ENCODE peak calls at places on chromosomes 7 and 10, in six cellular contexts. One of them, this sample, is unnamed.

GRCh38 chr7:101402835-101403234 is 40.2 kb downstream of the COL26A1 start:
- DNase-seq in endothelial cell: no peak
- DNase-seq in spleen: no peak
- DNase-seq in Panc1: no peak
- DNase-seq in AG04450: no peak
- DNase-seq in keratinocyte: no peak
- DNase-seq in this sample: no peak

GRCh38 chr10:110759523-110759922 is 112.2 kb upstream of the PDCD4 start:
- DNase-seq in endothelial cell: no peak
- DNase-seq in spleen: no peak
- DNase-seq in Panc1: no peak
- DNase-seq in AG04450: no peak
- DNase-seq in keratinocyte: no peak
- DNase-seq in this sample: no peak

GRCh38 chr7:92973964-92974363 is 137.6 kb upstream of the CDK6 start:
- DNase-seq in endothelial cell: no peak
- DNase-seq in spleen: no peak
- DNase-seq in Panc1: no peak
- DNase-seq in AG04450: no peak
- DNase-seq in keratinocyte: no peak
- DNase-seq in this sample: no peak

GRCh38 chr7:131827421-131827820 is 271.0 kb upstream of the PODXL start:
- DNase-seq in endothelial cell: no peak
- DNase-seq in spleen: no peak
- DNase-seq in Panc1: no peak
- DNase-seq in AG04450: no peak
- DNase-seq in keratinocyte: no peak
- DNase-seq in this sample: no peak

GRCh38 chr7:47581821-47582747 is at the start of gene TNS3:
- DNase-seq in endothelial cell: peak
- DNase-seq in spleen: peak
- DNase-seq in Panc1: no peak
- DNase-seq in AG04450: no peak
- DNase-seq in keratinocyte: no peak
- DNase-seq in this sample: peak

GRCh38 chr7:128398841-128399135 is 11.0 kb downstream of the IMPDH1 start:
- DNase-seq in endothelial cell: no peak
- DNase-seq in spleen: no peak
- DNase-seq in Panc1: no peak
- DNase-seq in AG04450: no peak
- DNase-seq in keratinocyte: no peak
- DNase-seq in this sample: no peak

GRCh38 chr10:24238527-24239247 is 29.7 kb downstream of the KIAA1217 start:
- DNase-seq in endothelial cell: no peak
- DNase-seq in spleen: no peak
- DNase-seq in Panc1: no peak
- DNase-seq in AG04450: no peak
- DNase-seq in keratinocyte: peak
- DNase-seq in this sample: no peak

GRCh38 chr7:27917774-27918314 is 177.9 kb downstream of the TAX1BP1 start:
- DNase-seq in endothelial cell: no peak
- DNase-seq in spleen: no peak
- DNase-seq in Panc1: no peak
- DNase-seq in AG04450: no peak
- DNase-seq in keratinocyte: no peak
- DNase-seq in this sample: no peak

GRCh38 chr7:80934286-80934685 is 15.4 kb upstream of the SEMA3C start:
- DNase-seq in endothelial cell: no peak
- DNase-seq in spleen: no peak
- DNase-seq in Panc1: no peak
- DNase-seq in AG04450: no peak
- DNase-seq in keratinocyte: no peak
- DNase-seq in this sample: no peak

GRCh38 chr10:14838582-14839304 is 637 bp downstream of the HSPA14 start:
- DNase-seq in endothelial cell: peak
- DNase-seq in spleen: no peak
- DNase-seq in Panc1: no peak
- DNase-seq in AG04450: no peak
- DNase-seq in keratinocyte: no peak
- DNase-seq in this sample: peak

GRCh38 chr10:128473396-128473795 is 347.2 kb upstream of the MKI67 start:
- DNase-seq in endothelial cell: no peak
- DNase-seq in spleen: peak
- DNase-seq in Panc1: no peak
- DNase-seq in AG04450: no peak
- DNase-seq in keratinocyte: no peak
- DNase-seq in this sample: no peak

GRCh38 chr7:105198223-105198622 is 184.2 kb downstream of the KMT2E start:
- DNase-seq in endothelial cell: no peak
- DNase-seq in spleen: no peak
- DNase-seq in Panc1: no peak
- DNase-seq in AG04450: peak
- DNase-seq in keratinocyte: no peak
- DNase-seq in this sample: no peak

GRCh38 chr7:64869121-64869725 is 33.9 kb upstream of the ZNF273 start:
- DNase-seq in endothelial cell: no peak
- DNase-seq in spleen: no peak
- DNase-seq in Panc1: no peak
- DNase-seq in AG04450: no peak
- DNase-seq in keratinocyte: no peak
- DNase-seq in this sample: no peak

GRCh38 chr10:3319811-3320226 is 147.2 kb upstream of the PITRM1 start:
- DNase-seq in endothelial cell: no peak
- DNase-seq in spleen: no peak
- DNase-seq in Panc1: no peak
- DNase-seq in AG04450: no peak
- DNase-seq in keratinocyte: no peak
- DNase-seq in this sample: no peak

GRCh38 chr10:100315603-100316002 is 14.4 kb downstream of the PKD2L1 start:
- DNase-seq in endothelial cell: no peak
- DNase-seq in spleen: no peak
- DNase-seq in Panc1: no peak
- DNase-seq in AG04450: no peak
- DNase-seq in keratinocyte: no peak
- DNase-seq in this sample: no peak

GRCh38 chr10:33901166-33901565 is 566.7 kb upstream of the NRP1 start:
- DNase-seq in endothelial cell: no peak
- DNase-seq in spleen: no peak
- DNase-seq in Panc1: no peak
- DNase-seq in AG04450: peak
- DNase-seq in keratinocyte: no peak
- DNase-seq in this sample: no peak

GRCh38 chr10:89369142-89370105 is 8.4 kb upstream of the IFIT1B start:
- DNase-seq in endothelial cell: no peak
- DNase-seq in spleen: no peak
- DNase-seq in Panc1: no peak
- DNase-seq in AG04450: no peak
- DNase-seq in keratinocyte: no peak
- DNase-seq in this sample: no peak

GRCh38 chr7:47534322-47535032 is 47.4 kb downstream of the TNS3 start:
- DNase-seq in endothelial cell: no peak
- DNase-seq in spleen: peak
- DNase-seq in Panc1: peak
- DNase-seq in AG04450: no peak
- DNase-seq in keratinocyte: peak
- DNase-seq in this sample: no peak

GRCh38 chr7:112097524-112097923 is 108.7 kb downstream of the DOCK4 start:
- DNase-seq in endothelial cell: no peak
- DNase-seq in spleen: no peak
- DNase-seq in Panc1: no peak
- DNase-seq in AG04450: no peak
- DNase-seq in keratinocyte: no peak
- DNase-seq in this sample: no peak

GRCh38 chr7:141053626-141054025 is 20.2 kb upstream of the TMEM178B start:
- DNase-seq in endothelial cell: no peak
- DNase-seq in spleen: no peak
- DNase-seq in Panc1: no peak
- DNase-seq in AG04450: no peak
- DNase-seq in keratinocyte: no peak
- DNase-seq in this sample: no peak

GRCh38 chr7:16644624-16644986 is 949 bp downstream of the ANKMY2 start:
- DNase-seq in endothelial cell: peak
- DNase-seq in spleen: peak
- DNase-seq in Panc1: no peak
- DNase-seq in AG04450: no peak
- DNase-seq in keratinocyte: no peak
- DNase-seq in this sample: peak

GRCh38 chr10:104577861-104578480 is 63.1 kb upstream of the SORCS3 start:
- DNase-seq in endothelial cell: no peak
- DNase-seq in spleen: no peak
- DNase-seq in Panc1: no peak
- DNase-seq in AG04450: no peak
- DNase-seq in keratinocyte: no peak
- DNase-seq in this sample: peak

GRCh38 chr10:33559105-33559504 is 224.6 kb upstream of the NRP1 start:
- DNase-seq in endothelial cell: no peak
- DNase-seq in spleen: no peak
- DNase-seq in Panc1: no peak
- DNase-seq in AG04450: peak
- DNase-seq in keratinocyte: peak
- DNase-seq in this sample: no peak

GRCh38 chr7:120170849-120171248 is 102.1 kb upstream of the KCND2 start:
- DNase-seq in endothelial cell: no peak
- DNase-seq in spleen: no peak
- DNase-seq in Panc1: no peak
- DNase-seq in AG04450: no peak
- DNase-seq in keratinocyte: no peak
- DNase-seq in this sample: no peak

GRCh38 chr10:86707505-86707904 is 39.2 kb downstream of the LDB3 start:
- DNase-seq in endothelial cell: no peak
- DNase-seq in spleen: peak
- DNase-seq in Panc1: no peak
- DNase-seq in AG04450: no peak
- DNase-seq in keratinocyte: no peak
- DNase-seq in this sample: no peak

GRCh38 chr7:148630078-148630477 is 39.5 kb downstream of the C7orf33 start:
- DNase-seq in endothelial cell: no peak
- DNase-seq in spleen: no peak
- DNase-seq in Panc1: no peak
- DNase-seq in AG04450: no peak
- DNase-seq in keratinocyte: no peak
- DNase-seq in this sample: no peak

GRCh38 chr7:77520261-77520660 is 16.8 kb upstream of the PTPN12 start:
- DNase-seq in endothelial cell: no peak
- DNase-seq in spleen: no peak
- DNase-seq in Panc1: no peak
- DNase-seq in AG04450: no peak
- DNase-seq in keratinocyte: no peak
- DNase-seq in this sample: no peak

GRCh38 chr10:29469481-29470354 is 165.1 kb downstream of the SVIL start:
- DNase-seq in endothelial cell: no peak
- DNase-seq in spleen: no peak
- DNase-seq in Panc1: no peak
- DNase-seq in AG04450: no peak
- DNase-seq in keratinocyte: no peak
- DNase-seq in this sample: no peak

GRCh38 chr10:29470843-29471482 is 163.8 kb downstream of the SVIL start:
- DNase-seq in endothelial cell: no peak
- DNase-seq in spleen: no peak
- DNase-seq in Panc1: no peak
- DNase-seq in AG04450: no peak
- DNase-seq in keratinocyte: no peak
- DNase-seq in this sample: no peak

GRCh38 chr10:29472268-29473086 is 162.3 kb downstream of the SVIL start:
- DNase-seq in endothelial cell: no peak
- DNase-seq in spleen: no peak
- DNase-seq in Panc1: no peak
- DNase-seq in AG04450: no peak
- DNase-seq in keratinocyte: no peak
- DNase-seq in this sample: no peak

GRCh38 chr10:29471483-29471859 is 163.3 kb downstream of the SVIL start:
- DNase-seq in endothelial cell: no peak
- DNase-seq in spleen: no peak
- DNase-seq in Panc1: no peak
- DNase-seq in AG04450: peak
- DNase-seq in keratinocyte: peak
- DNase-seq in this sample: no peak

GRCh38 chr10:29470355-29470705 is 164.4 kb downstream of the SVIL start:
- DNase-seq in endothelial cell: peak
- DNase-seq in spleen: no peak
- DNase-seq in Panc1: no peak
- DNase-seq in AG04450: no peak
- DNase-seq in keratinocyte: no peak
- DNase-seq in this sample: peak
- TF ChIP-seq CTCF in endothelial cell: peak
- TF ChIP-seq CTCF in spleen: no peak
- TF ChIP-seq CTCF in Panc1: peak
- TF ChIP-seq CTCF in AG04450: peak
- TF ChIP-seq CTCF in keratinocyte: peak
- TF ChIP-seq CTCF in this sample: peak

GRCh38 chr7:40527723-40528122 is 392.9 kb downstream of the SUGCT start:
- DNase-seq in endothelial cell: no peak
- DNase-seq in spleen: no peak
- DNase-seq in Panc1: no peak
- DNase-seq in AG04450: no peak
- DNase-seq in keratinocyte: no peak
- DNase-seq in this sample: no peak
- TF ChIP-seq CTCF in endothelial cell: no peak
- TF ChIP-seq CTCF in spleen: no peak
- TF ChIP-seq CTCF in Panc1: no peak
- TF ChIP-seq CTCF in AG04450: no peak
- TF ChIP-seq CTCF in keratinocyte: peak
- TF ChIP-seq CTCF in this sample: no peak

GRCh38 chr7:116162992-116163391 is 47.3 kb upstream of the TES start:
- DNase-seq in endothelial cell: no peak
- DNase-seq in spleen: no peak
- DNase-seq in Panc1: no peak
- DNase-seq in AG04450: no peak
- DNase-seq in keratinocyte: no peak
- DNase-seq in this sample: no peak
- TF ChIP-seq CTCF in endothelial cell: no peak
- TF ChIP-seq CTCF in spleen: no peak
- TF ChIP-seq CTCF in Panc1: peak
- TF ChIP-seq CTCF in AG04450: peak
- TF ChIP-seq CTCF in keratinocyte: peak
- TF ChIP-seq CTCF in this sample: no peak

DNA sequence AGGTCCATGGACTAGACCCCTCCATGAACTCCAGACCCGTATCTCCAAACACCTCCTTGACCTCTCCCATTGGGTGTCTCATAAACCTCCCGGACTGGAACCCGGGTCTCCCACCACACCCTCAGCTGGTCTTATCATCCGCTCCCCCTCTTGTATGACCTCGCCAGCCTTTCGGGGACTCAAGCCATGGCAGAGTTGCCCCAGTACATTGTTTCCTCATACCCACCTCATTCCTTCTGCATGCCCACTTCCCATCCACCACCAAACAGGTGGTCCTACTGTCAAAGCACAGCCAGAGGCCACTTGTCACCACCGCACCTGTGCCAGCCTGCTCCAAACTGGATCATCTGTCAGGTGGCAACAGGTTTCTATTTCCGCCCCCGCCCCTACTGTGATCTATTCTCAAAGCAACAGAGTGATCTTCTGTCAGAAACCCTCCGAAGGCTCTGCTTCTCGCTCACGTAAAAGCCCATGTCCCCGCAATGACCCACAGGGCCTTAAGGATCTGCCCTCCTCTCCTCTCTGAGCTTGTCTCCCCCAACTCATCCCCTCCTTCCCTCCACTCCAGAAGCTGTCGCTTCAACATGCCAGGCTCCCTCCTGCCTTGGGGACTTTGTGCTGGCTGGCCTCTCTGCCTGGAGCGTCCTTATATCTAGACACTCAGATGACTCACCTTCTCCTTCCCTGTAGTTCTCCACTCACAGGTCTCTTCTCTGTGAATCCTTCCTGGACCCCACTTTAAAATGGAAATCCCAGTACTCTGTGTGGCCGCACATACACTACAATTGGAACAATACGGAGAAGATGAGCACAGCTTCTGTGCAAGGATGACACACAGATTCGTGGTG is 22.8 kb upstream of the PRKAG2 start:
- DNase-seq in endothelial cell: no peak
- DNase-seq in spleen: no peak
- DNase-seq in Panc1: no peak
- DNase-seq in AG04450: no peak
- DNase-seq in keratinocyte: no peak
- DNase-seq in this sample: no peak
- TF ChIP-seq CTCF in endothelial cell: no peak
- TF ChIP-seq CTCF in spleen: no peak
- TF ChIP-seq CTCF in Panc1: no peak
- TF ChIP-seq CTCF in AG04450: no peak
- TF ChIP-seq CTCF in keratinocyte: no peak
- TF ChIP-seq CTCF in this sample: no peak

This sample was measured in glutamatergic neuron.